ENCODE peak calls at places on chromosomes 13 and 19, in eight cellular contexts. Q is GM12878, X is SK-N-SH, J is A549, D is H1, L is WTC11, Z is K562, G is HepG2. K is an unnamed sample.

GRCh38 chr13:74289861-74290260 is 155.7 kb upstream of the KLF12 start:
- DNase-seq in L (no peak), D (no peak), J (no peak), X (peak), Q (no peak), Z (no peak), G (no peak), K (no peak)

GRCh38 chr19:10510301-10510802 is 6.9 kb downstream of the S1PR5 start:
- DNase-seq in J (peak), D (peak), L (peak), Q (no peak), Z (peak), G (peak), X (peak), K (no peak)

GRCh38 chr19:32422435-32422834 is 16.9 kb downstream of the DPY19L3 start:
- DNase-seq in Z (no peak), G (no peak), D (no peak), J (no peak), X (no peak), L (no peak), Q (no peak), K (no peak)

GRCh38 chr19:8367327-8368001 is 3.5 kb downstream of the ANGPTL4 start:
- DNase-seq in L (peak), Q (no peak), J (no peak), D (peak), X (peak), Z (peak), G (no peak), K (peak)

GRCh38 chr19:47836038-47836437 is 14.3 kb downstream of the CRX start:
- DNase-seq in L (no peak), D (no peak), G (no peak), J (no peak), Z (no peak), X (no peak), Q (no peak), K (no peak)

GRCh38 chr13:36395280-36395679 is 37.0 kb upstream of the CCNA1 start:
- DNase-seq in J (peak), L (no peak), Q (no peak), D (no peak), X (peak), Z (peak), G (peak), K (peak)

GRCh38 chr19:5006201-5006600 is 37.3 kb downstream of the KDM4B start:
- DNase-seq in J (no peak), D (no peak), G (no peak), X (no peak), L (no peak), Z (no peak), Q (no peak), K (peak)

GRCh38 chr19:19599190-19599535 is 19.3 kb downstream of the PBX4 start:
- DNase-seq in L (no peak), Q (no peak), G (no peak), X (no peak), D (no peak), J (no peak), Z (no peak), K (no peak)

GRCh38 chr19:36113425-36113824 is 1.2 kb downstream of the POLR2I start:
- DNase-seq in G (no peak), X (no peak), J (no peak), Q (no peak), D (no peak), Z (no peak), L (no peak), K (no peak)

GRCh38 chr19:1223018-1223855 is 14.6 kb downstream of the CBARP start:
- DNase-seq in L (peak), G (no peak), X (peak), Z (no peak), Q (no peak), D (peak), J (no peak), K (peak)

GRCh38 chr19:798415-799075 is 1.3 kb downstream of the PTBP1 start:
- DNase-seq in Z (no peak), J (no peak), L (no peak), G (peak), Q (no peak), X (no peak), D (no peak), K (no peak)

GRCh38 chr13:110820311-110820710 is 94.6 kb downstream of the ANKRD10 start:
- DNase-seq in Q (no peak), L (no peak), X (no peak), Z (no peak), G (no peak), D (peak), J (no peak), K (no peak)

GRCh38 chr19:5067666-5068065 is 98.8 kb downstream of the KDM4B start:
- DNase-seq in G (no peak), Z (no peak), D (no peak), J (no peak), L (no peak), X (no peak), Q (no peak), K (no peak)

GRCh38 chr19:1076951-1077350 is 10.0 kb downstream of the ARHGAP45 start:
- DNase-seq in Z (no peak), J (no peak), L (no peak), Q (peak), G (no peak), D (no peak), X (no peak), K (no peak)

GRCh38 chr13:42992585-42993122 is 613 bp upstream of the EPSTI1 start:
- DNase-seq in L (no peak), J (no peak), Z (no peak), Q (no peak), G (no peak), D (no peak), X (no peak), K (no peak)

GRCh38 chr13:79901336-79901735 is 420.4 kb downstream of the NDFIP2 start:
- DNase-seq in L (peak), X (no peak), J (no peak), Q (no peak), G (no peak), D (no peak), Z (no peak), K (peak)

GRCh38 chr13:26061947-26062346 is 10.1 kb upstream of the SHISA2 start:
- DNase-seq in D (no peak), L (no peak), J (no peak), Z (no peak), Q (no peak), G (no peak), X (no peak), K (peak)

GRCh38 chr13:112014857-112015256 is 52.1 kb upstream of the SOX1 start:
- DNase-seq in D (no peak), Q (no peak), L (no peak), J (no peak), Z (no peak), G (no peak), X (no peak), K (peak)

GRCh38 chr19:14073925-14074838 is 1.6 kb downstream of the MISP3 start:
- DNase-seq in Q (no peak), D (peak), J (no peak), L (no peak), G (no peak), X (peak), Z (peak), K (peak)

GRCh38 chr19:45311640-45312039 is 11.0 kb downstream of the CKM start:
- DNase-seq in Z (no peak), Q (no peak), X (no peak), D (no peak), J (no peak), L (no peak), G (peak), K (no peak)

DNA sequence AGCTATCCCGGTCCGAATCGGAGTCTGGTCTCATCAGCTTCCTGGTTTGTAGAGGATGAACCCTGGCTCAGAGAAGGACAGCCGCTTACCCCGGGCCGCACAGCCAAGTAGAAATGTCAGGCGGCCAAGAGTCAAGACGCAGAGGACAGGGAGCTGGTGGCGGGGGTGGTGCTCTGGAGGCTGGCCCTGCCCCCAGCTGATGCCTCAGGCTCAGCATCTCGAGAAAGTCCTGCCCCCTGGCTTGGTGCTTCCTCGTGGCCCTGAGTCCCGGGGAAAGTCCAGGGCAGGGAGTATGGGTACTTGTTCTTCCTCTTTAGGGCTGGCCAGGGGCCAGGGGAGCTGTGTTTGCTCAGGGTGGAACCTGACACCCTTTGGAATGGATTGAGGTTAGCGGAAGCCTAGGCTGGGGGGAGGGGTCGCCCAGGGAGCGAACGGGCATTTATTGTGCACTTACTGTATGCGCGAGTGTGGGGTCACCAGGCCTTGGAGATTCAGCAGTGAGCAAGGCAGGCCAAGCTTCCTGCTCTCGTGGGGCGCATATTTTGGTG is 2.2 kb downstream of the TJP3 start:
- DNase-seq in X (peak), D (peak), Z (peak), G (peak), L (peak), J (peak), Q (no peak), K (peak)
- TF ChIP-seq USF2 in X (no peak), D (no peak), Z (no peak), G (no peak), L (no peak), J (no peak), Q (no peak), K (no peak)

GRCh38 chr19:12137541-12137940 is 2.6 kb downstream of the ZNF20 start:
- DNase-seq in L (peak), X (no peak), D (no peak), Z (no peak), Q (no peak), J (no peak), G (peak), K (no peak)

DNA sequence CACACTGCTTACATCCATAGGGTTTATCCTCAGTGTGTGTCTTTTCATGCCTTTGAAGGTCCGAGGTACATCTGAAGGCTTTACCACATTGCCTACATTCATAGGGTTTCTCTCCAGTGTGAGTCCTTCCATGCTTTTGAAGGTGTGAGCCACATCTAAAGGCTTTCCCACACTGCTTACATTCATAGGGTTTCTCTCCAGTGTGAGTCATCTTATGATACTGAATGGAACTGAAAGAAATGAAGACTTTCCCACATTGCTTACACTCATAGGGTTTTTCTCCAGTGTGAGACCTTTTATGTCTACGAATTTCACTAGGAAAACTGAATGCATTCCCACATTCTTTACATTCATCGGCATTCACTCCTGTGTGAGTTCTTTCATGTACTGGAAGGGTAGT is 7.1 kb downstream of the ZNF20 start:
- DNase-seq in X (no peak), D (no peak), Q (no peak), L (no peak), Z (no peak), J (no peak), G (no peak), K (no peak)
- TF ChIP-seq USF2 in X (no peak), D (no peak), Q (no peak), L (no peak), Z (no peak), J (no peak), G (no peak), K (no peak)

DNA sequence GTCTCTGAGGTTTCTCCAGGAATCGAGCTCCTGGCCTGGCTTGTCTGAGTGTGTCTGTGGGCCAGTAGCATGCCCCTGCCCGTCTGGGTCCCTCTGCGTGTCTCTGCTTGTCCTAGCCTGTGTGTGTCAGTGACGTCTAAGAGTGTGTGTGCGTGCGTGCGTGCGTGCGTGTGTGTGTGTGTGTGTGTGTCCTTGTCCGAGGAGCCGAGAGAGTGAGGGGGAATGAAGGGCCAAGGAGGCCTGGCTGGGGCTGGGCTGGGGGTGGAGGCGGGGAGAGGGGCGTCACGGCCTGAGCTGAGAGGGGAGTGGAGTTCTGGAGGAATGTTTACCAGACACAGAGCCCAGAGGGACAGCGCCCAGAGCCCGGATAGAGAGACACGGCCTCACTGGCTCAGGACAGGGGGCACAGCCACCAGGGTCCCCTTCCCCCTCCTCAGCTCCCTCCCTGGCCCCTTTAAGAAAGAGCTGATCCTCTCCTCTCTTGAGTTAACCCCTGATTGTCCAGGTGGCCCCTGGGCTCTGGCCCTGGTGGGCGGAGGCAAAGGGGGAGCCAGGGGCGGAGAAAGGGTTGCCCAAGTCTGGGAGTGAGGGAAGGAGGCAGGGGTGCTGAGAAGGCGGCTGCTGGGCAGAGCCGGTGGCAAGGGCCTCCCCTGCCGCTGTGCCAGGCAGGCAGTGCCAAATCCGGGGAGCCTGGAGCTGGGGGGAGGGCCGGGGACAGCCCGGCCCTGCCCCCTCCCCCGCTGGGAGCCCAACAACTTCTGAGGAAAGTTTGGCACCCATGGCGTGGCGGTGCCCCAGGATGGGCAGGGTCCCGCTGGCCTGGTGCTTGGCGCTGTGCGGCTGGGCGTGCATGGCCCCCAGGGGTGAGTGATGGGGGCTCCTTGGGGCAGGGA is at the start of gene AXL:
- DNase-seq in Z (no peak), X (peak), Q (no peak), J (peak), L (peak), G (peak), D (peak), K (peak)
- TF ChIP-seq USF2 in Z (no peak), X (no peak), Q (no peak), J (no peak), L (no peak), G (no peak), D (no peak), K (no peak)

GRCh38 chr13:24614306-24615080 is 65.7 kb upstream of the ATP12A start:
- DNase-seq in Q (no peak), J (no peak), L (no peak), X (no peak), G (no peak), D (no peak), Z (no peak), K (no peak)

GRCh38 chr13:24612726-24613125 is 67.5 kb upstream of the ATP12A start:
- DNase-seq in X (no peak), Z (no peak), L (no peak), G (no peak), Q (no peak), D (no peak), J (no peak), K (no peak)

GRCh38 chr13:24615114-24615513 is 65.1 kb upstream of the ATP12A start:
- DNase-seq in X (no peak), D (no peak), Q (no peak), L (no peak), J (no peak), G (no peak), Z (no peak), K (no peak)

GRCh38 chr13:24613128-24613527 is 67.1 kb upstream of the ATP12A start:
- DNase-seq in J (no peak), G (no peak), Z (no peak), X (no peak), D (no peak), Q (no peak), L (no peak), K (no peak)

DNA sequence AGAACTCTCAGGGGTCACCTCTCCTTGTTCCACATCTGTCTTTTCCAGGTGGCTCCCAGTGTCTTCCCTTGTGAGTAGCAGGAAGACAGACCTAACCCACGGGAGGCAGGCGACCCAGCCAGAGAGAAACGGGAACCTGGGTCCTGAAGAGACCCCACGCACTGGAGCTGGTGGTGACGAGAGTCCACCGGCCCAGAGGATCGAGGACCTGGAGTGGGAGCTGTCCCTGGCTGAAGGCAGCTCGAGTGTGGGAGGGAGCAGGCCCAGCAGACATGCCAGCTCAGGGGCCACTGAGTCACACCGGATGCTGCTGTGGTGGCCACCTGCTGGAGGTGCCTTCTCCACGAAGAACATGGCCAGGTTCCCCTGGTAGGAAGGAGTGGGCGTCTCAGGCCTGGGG is 66.5 kb upstream of the ATP12A start:
- DNase-seq in Q (no peak), D (no peak), G (no peak), X (no peak), Z (no peak), J (no peak), L (no peak), K (no peak)
- TF ChIP-seq USF2 in Q (no peak), D (no peak), G (no peak), X (no peak), Z (no peak), J (no peak), L (no peak), K (no peak)

DNA sequence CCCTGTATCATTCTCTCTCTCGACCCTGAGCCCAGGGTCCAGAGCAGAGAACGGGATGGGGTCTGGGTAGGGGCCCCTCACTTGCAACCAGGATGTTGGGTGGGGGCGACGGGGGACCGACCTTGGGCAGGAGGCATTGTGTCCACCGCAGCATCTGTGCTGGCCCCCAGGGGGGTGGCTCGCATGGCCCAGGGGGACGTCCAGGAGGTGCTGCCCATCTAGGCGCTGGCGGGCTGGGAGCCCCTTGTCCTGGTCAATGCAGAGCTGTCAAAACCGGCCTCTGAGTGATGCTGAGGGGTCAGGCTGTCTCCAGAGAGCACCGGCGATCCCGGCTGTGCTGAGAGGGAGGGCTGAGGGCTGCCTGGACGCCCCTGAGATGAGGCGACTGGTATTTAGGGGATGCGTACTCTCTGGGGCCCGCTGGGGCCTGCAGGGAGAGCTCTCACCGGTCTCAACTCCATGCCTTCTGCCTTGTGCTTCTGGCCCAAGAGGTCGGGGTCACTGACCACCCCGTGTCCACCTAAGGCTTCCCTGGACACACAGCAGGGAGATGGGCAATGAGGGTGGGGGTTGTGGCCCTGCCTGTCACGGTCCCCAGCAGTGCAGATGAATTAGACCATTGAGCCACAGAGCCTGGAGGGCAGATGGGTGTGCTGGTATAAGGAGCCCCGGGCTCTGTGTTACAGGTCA is 8.5 kb downstream of the RPS9 start:
- DNase-seq in X (peak), J (no peak), G (no peak), Z (peak), D (peak), Q (no peak), L (peak), K (no peak)
- TF ChIP-seq USF2 in X (no peak), J (no peak), G (no peak), Z (no peak), D (no peak), Q (no peak), L (no peak), K (no peak)

K was measured in IMR-90.